ENCODE peak calls at places on chromosomes 11 and 22, in seven cellular contexts. S, Z, D, K, Q, Y and R are unnamed samples.

GRCh38 chr11:8059030-8059429 is 22.0 kb upstream of the TUB start:
- DNase-seq in S (no peak), Z (no peak), D (no peak), K (no peak), Q (no peak), Y (peak), R (no peak)

GRCh38 chr11:34431979-34432378 is 6.8 kb upstream of the CAT start:
- DNase-seq in S (no peak), Z (no peak), D (no peak), K (no peak), Q (no peak), Y (no peak), R (no peak)

GRCh38 chr11:67027483-67027930 is 4.6 kb downstream of the SYT12 start:
- DNase-seq in S (no peak), Z (no peak), D (no peak), K (no peak), Q (no peak), Y (no peak), R (peak)

GRCh38 chr11:2539761-2540520 is 95.1 kb downstream of the KCNQ1 start:
- DNase-seq in S (no peak), Z (no peak), D (no peak), K (no peak), Q (no peak), Y (no peak), R (no peak)

GRCh38 chr11:113885897-113886296 is 10.5 kb upstream of the USP28 start:
- DNase-seq in S (no peak), Z (no peak), D (no peak), K (no peak), Q (no peak), Y (no peak), R (peak)

GRCh38 chr22:23313791-23314567 is 133.7 kb downstream of the BCR start:
- DNase-seq in S (no peak), Z (no peak), D (no peak), K (peak), Q (no peak), Y (no peak), R (no peak)

GRCh38 chr11:66454253-66454652 is 12.5 kb upstream of the PELI3 start:
- DNase-seq in S (no peak), Z (no peak), D (no peak), K (no peak), Q (no peak), Y (no peak), R (peak)

GRCh38 chr11:119417726-119418540 is 5.0 kb downstream of the THY1 start:
- DNase-seq in S (no peak), Z (no peak), D (no peak), K (peak), Q (no peak), Y (no peak), R (no peak)

GRCh38 chr11:64796757-64797541 is 6.1 kb downstream of the MAP4K2 start:
- DNase-seq in S (no peak), Z (no peak), D (no peak), K (no peak), Q (no peak), Y (no peak), R (no peak)

GRCh38 chr22:45531944-45532631 is 29.4 kb downstream of the FBLN1 start:
- DNase-seq in S (no peak), Z (no peak), D (no peak), K (peak), Q (no peak), Y (no peak), R (no peak)

GRCh38 chr11:69926376-69927050 is 107.3 kb upstream of the FGF3 start:
- DNase-seq in S (no peak), Z (no peak), D (no peak), K (no peak), Q (no peak), Y (no peak), R (no peak)

GRCh38 chr11:70108250-70108649 is 30.1 kb downstream of the ANO1 start:
- DNase-seq in S (no peak), Z (no peak), D (no peak), K (no peak), Q (no peak), Y (no peak), R (no peak)

GRCh38 chr11:12079726-12080556 is 30.4 kb upstream of the MICAL2 start:
- DNase-seq in S (peak), Z (no peak), D (peak), K (no peak), Q (no peak), Y (no peak), R (no peak)

DNA sequence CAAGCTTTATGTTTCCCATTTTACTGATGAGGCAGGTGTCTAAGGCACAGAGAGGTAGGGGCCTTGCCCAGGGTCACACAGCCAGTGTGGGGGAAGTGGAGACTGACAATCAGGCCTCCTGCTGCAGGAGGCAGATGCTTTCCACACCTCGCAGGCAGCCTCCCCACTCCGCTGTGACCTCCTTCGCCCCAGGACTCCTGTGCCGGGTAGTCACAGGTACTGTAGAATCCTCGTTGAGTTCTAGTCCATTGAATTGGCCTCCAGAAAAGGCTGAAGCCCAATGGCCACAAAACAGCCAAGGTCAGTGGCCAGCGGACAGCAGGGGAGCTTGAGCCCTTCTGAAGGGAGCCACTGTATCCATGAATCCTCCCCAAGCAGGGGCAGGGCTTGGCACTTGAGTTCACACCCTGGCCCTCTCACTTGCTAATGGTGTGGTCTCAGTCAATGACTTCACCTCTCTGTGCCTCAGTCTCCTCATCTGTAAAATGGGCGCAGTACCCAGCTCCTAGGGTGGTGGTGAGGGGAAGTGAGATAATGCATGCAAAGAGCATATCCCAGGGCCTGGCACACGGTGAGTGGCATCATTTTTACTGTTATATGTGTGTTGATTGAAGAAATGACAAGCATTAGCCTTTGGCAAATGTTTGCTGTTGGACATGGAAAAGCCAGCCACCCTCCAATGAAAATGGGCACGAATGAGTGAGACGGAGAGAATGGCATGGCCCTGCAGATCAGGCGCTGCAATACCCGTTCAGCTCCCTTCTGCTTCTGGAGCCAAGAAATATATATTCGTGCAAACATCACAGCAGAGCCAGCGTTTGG is 1.2 kb upstream of the FXYD2 start:
- DNase-seq in S (no peak), Z (no peak), D (no peak), K (no peak), Q (no peak), Y (no peak), R (no peak)
- TF ChIP-seq JUND in S (no peak), Z (no peak), D (no peak), K (no peak), Q (no peak), Y (no peak), R (no peak)

DNA sequence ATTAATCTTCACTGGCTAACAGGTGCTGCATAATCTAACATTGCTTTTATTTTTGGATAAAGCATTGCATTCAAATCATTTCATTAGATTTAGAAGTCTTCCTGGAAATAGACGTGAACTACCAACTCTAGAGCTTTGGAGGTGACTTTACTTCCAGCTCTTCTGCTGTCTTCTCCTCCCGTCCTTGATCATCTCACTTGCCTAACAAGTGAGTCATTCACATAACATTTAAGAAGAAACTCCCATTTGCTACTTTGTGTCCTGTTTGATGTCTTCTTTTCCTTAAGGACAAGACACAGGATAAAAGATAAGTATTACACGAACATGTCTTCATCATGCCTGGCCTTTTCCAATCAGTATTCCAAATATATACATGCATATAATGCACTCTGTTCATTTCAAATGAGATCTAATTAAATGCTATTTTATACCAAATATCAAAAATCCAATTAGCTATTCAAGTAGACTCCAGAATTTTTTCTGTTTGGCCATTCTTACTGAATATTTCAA is 88.3 kb downstream of the BDNF start:
- DNase-seq in S (no peak), Z (no peak), D (no peak), K (no peak), Q (no peak), Y (no peak), R (no peak)
- TF ChIP-seq JUND in S (no peak), Z (no peak), D (no peak), K (no peak), Q (no peak), Y (no peak), R (no peak)

DNA sequence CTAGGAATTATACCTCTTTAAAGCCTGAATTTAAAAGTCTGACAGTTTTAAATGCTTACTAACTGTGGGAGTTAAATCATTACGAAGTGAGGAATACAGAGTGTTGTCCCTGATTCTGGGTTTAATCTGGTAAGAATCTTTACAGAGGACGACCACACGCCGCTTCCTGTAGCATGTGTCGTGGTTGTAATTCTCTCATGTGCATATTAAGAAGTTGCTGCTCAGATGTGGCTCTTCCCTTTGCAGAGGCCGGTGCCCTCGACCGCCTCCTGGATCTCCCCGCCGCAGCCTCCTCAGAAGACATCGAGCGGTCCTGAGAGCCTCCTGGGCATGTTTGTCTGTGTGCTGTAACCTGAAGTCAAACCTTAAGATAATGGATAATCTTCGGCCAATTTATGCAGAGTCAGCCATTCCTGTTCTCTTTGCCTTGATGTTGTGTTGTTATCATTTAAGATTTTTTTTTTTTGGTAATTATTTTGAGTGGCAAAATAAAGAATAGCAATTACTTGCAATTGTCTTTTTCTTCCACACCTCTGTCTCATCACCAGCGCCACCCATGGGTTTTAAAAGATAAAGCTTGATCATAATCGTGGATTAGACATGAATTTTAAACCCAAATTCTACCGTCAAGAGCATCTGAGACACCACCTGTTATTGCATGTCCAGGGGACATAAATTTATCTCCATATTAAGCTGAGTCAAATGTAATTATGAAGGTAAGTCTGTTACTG is 6.5 kb downstream of the GAL start:
- DNase-seq in S (no peak), Z (no peak), D (no peak), K (no peak), Q (no peak), Y (peak), R (no peak)
- TF ChIP-seq JUND in S (no peak), Z (no peak), D (no peak), K (no peak), Q (no peak), Y (no peak), R (no peak)

GRCh38 chr22:50246242-50247175 is 1.7 kb upstream of the TUBGCP6 start:
- DNase-seq in S (peak), Z (no peak), D (no peak), K (no peak), Q (no peak), Y (no peak), R (peak)
- TF ChIP-seq JUND in S (no peak), Z (no peak), D (no peak), K (no peak), Q (no peak), Y (no peak), R (no peak)

GRCh38 chr11:83401506-83402225 is 115.5 kb upstream of the CCDC90B start:
- DNase-seq in S (no peak), Z (no peak), D (no peak), K (no peak), Q (no peak), Y (no peak), R (no peak)
- TF ChIP-seq JUND in S (no peak), Z (no peak), D (no peak), K (no peak), Q (no peak), Y (no peak), R (no peak)

GRCh38 chr11:96143016-96143670 is 199.9 kb downstream of the MAML2 start:
- DNase-seq in S (no peak), Z (no peak), D (no peak), K (no peak), Q (no peak), Y (no peak), R (no peak)
- TF ChIP-seq JUND in S (no peak), Z (no peak), D (no peak), K (no peak), Q (no peak), Y (no peak), R (no peak)

GRCh38 chr22:40285508-40285907 is 60.8 kb upstream of the ADSL start:
- DNase-seq in S (no peak), Z (no peak), D (no peak), K (no peak), Q (no peak), Y (no peak), R (no peak)

GRCh38 chr22:40294696-40295095 is 51.6 kb upstream of the ADSL start:
- DNase-seq in S (no peak), Z (no peak), D (no peak), K (no peak), Q (no peak), Y (no peak), R (no peak)

GRCh38 chr22:40289991-40290459 is 56.3 kb upstream of the ADSL start:
- DNase-seq in S (no peak), Z (peak), D (no peak), K (no peak), Q (no peak), Y (no peak), R (no peak)
- TF ChIP-seq JUND in S (no peak), Z (no peak), D (no peak), K (no peak), Q (no peak), Y (no peak), R (no peak)

DNA sequence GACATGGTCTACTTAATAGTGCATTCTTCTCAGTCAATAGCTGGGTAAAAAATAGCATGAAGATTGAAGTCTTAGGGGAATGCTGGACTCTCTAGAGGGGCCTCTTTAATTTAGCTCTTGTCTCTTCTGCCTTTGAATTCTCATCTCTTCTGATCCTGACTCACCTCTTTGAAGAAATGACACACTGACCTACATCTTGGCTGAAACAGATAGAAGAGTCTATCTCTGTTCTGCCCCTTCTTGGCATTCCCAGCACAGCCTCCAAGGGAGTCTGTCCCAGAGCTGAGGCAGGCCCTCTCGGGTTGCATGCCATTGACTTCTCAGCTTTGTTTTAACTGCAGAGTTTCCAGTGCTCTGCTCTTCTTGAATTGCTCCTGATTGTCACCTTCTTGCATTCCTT is 55.7 kb downstream of the PTPRJ start:
- DNase-seq in S (no peak), Z (no peak), D (no peak), K (no peak), Q (no peak), Y (no peak), R (no peak)
- TF ChIP-seq JUND in S (no peak), Z (no peak), D (no peak), K (no peak), Q (no peak), Y (no peak), R (no peak)

DNA sequence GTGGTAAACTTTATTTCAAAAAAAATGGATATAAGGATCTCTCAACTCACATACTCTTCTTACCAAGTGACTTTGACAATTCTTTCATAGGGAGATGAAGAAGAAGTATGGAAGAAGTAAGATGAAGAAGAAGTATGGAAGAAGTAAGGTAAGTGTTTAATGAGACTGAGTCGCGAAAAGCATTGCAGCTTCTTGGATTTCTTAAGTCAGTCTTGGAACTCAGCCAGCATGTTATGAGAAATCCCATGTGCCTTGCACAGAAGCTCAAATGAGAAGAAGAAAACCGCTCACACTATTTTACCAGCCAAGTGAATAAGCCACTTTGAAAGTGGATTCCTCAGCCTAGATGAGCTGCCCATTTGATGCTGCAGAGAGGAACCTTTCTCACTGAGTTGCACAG is 332.0 kb upstream of the CCDC179 start:
- DNase-seq in S (no peak), Z (no peak), D (no peak), K (no peak), Q (no peak), Y (no peak), R (peak)
- TF ChIP-seq JUND in S (no peak), Z (no peak), D (no peak), K (no peak), Q (no peak), Y (no peak), R (no peak)

DNA sequence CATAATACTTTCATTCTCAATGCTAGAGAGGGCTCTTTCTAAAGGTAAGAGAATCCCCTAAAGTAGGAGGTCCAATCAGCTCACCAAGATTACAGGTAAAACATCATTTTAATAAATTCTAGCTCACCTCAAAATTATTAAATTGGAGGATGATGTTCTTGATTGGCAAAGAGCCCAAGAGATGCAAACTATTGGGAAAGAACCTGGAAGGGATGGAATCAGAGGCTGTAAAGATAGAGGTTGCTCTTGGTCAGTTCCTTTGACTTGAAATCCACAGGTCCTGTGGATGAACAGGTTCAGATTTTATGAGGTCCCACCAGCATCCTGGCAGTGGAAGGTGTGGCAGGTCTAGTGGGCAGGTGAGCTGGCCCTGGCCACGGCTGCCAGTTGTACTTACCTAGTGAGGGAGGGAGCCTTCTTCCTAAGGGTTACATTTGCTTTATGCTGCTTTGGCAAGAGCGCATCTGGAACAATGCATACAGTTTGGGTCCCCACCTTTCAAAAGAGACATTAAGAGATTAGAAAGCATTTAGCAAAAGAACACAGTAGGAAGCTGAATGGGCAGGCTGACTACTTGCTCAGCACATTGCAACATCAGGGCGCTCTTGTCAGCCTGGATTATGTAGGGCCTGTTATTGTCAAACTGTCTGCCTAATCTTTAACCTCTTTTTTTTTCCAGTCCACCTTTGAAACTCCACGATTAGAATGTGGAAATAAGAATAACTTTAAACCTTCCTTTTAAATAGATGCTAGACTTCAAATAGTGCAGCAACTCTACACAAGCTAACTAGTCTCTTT is 97.0 kb downstream of the RDX start:
- DNase-seq in S (peak), Z (no peak), D (no peak), K (no peak), Q (no peak), Y (peak), R (no peak)
- TF ChIP-seq JUND in S (no peak), Z (no peak), D (no peak), K (no peak), Q (no peak), Y (no peak), R (no peak)